ENCODE peak calls at places on chromosomes 12 and 14, in nine cellular contexts. L is mucosa of descending colon, V is GM20000, C is MM.1S, W is WTC11, U is psoas muscle, B is choroid plexus epithelial cell, O is chondrocyte, M is mammary epithelial cell. Z is an unnamed sample.

GRCh38 chr12:113932411-113933196 is 33.5 kb downstream of the RBM19 start:
- DNase-seq in L (no peak), V (no peak), C (no peak), W (no peak), U (peak), B (peak), O (no peak), M (no peak), Z (peak)

GRCh38 chr14:58864751-58865519 is 227.2 kb downstream of the DACT1 start:
- DNase-seq in L (no peak), V (no peak), C (no peak), W (no peak), U (no peak), B (peak), O (no peak), M (no peak), Z (no peak)

GRCh38 chr12:8950702-8951478 is 1.4 kb upstream of the M6PR start:
- DNase-seq in L (no peak), V (peak), C (peak), W (no peak), U (no peak), B (no peak), O (no peak), M (no peak), Z (no peak)

GRCh38 chr12:50261654-50262053 is 21.7 kb downstream of the LIMA1 start:
- DNase-seq in L (no peak), V (no peak), C (no peak), W (no peak), U (no peak), B (peak), O (no peak), M (peak), Z (no peak)

GRCh38 chr14:103231376-103232019 is 102.5 kb upstream of the EIF5 start:
- DNase-seq in L (no peak), V (peak), C (no peak), W (no peak), U (no peak), B (no peak), O (no peak), M (no peak), Z (no peak)

GRCh38 chr14:88562831-88563686 is at the start of gene ZC3H14:
- DNase-seq in L (peak), V (peak), C (peak), W (peak), U (peak), B (peak), O (peak), M (peak), Z (peak)

GRCh38 chr14:91890291-91890749 is 23.0 kb upstream of the TC2N start:
- DNase-seq in L (no peak), V (no peak), C (no peak), W (no peak), U (no peak), B (peak), O (no peak), M (no peak), Z (no peak)

GRCh38 chr12:63419119-63419518 is 249.2 kb downstream of the DPY19L2 start:
- DNase-seq in L (no peak), V (no peak), C (no peak), W (no peak), U (no peak), B (no peak), O (no peak), M (peak), Z (no peak)

GRCh38 chr14:97459180-97459579 is 662.0 kb downstream of the VRK1 start:
- DNase-seq in L (no peak), V (no peak), C (no peak), W (no peak), U (no peak), B (no peak), O (no peak), M (no peak), Z (no peak)

GRCh38 chr14:68807987-68808386 is 15.1 kb upstream of the ZFP36L1 start:
- DNase-seq in L (no peak), V (no peak), C (no peak), W (no peak), U (peak), B (no peak), O (no peak), M (no peak), Z (no peak)

GRCh38 chr12:57456145-57456700 is 1.1 kb downstream of the INHBE start:
- DNase-seq in L (no peak), V (no peak), C (peak), W (peak), U (no peak), B (peak), O (no peak), M (peak), Z (peak)

GRCh38 chr12:63913929-63914328 is 69.4 kb downstream of the SRGAP1 start:
- DNase-seq in L (no peak), V (no peak), C (no peak), W (no peak), U (no peak), B (no peak), O (no peak), M (no peak), Z (no peak)

GRCh38 chr12:9947674-9948073 is 15.5 kb upstream of the CLEC2A start:
- DNase-seq in L (no peak), V (no peak), C (no peak), W (no peak), U (no peak), B (no peak), O (no peak), M (no peak), Z (no peak)

GRCh38 chr12:132168311-132169031 is 24.2 kb downstream of the NOC4L start:
- DNase-seq in L (peak), V (no peak), C (no peak), W (peak), U (peak), B (no peak), O (peak), M (no peak), Z (no peak)

GRCh38 chr14:98946995-98947394 is 325.0 kb downstream of the BCL11B start:
- DNase-seq in L (no peak), V (no peak), C (no peak), W (no peak), U (no peak), B (no peak), O (no peak), M (no peak), Z (peak)

GRCh38 chr14:106134901-106135300 is 608.5 kb downstream of the TMEM121 start:
- DNase-seq in L (no peak), V (no peak), C (no peak), W (no peak), U (no peak), B (no peak), O (no peak), M (no peak), Z (no peak)

GRCh38 chr14:106129274-106129673 is 602.9 kb downstream of the TMEM121 start:
- DNase-seq in L (no peak), V (no peak), C (no peak), W (no peak), U (no peak), B (no peak), O (no peak), M (no peak), Z (no peak)
- TF ChIP-seq CTCF in L (no peak), V (no peak), C (no peak), W (no peak), U (no peak), B (no peak), O (no peak), M (no peak), Z (no peak)

GRCh38 chr12:88228720-88229119 is 86.6 kb downstream of the TMTC3 start:
- DNase-seq in L (no peak), V (no peak), C (no peak), W (no peak), U (no peak), B (no peak), O (no peak), M (no peak), Z (no peak)
- TF ChIP-seq CTCF in L (no peak), V (no peak), C (no peak), W (no peak), U (no peak), B (no peak), O (no peak), M (no peak), Z (no peak)

DNA sequence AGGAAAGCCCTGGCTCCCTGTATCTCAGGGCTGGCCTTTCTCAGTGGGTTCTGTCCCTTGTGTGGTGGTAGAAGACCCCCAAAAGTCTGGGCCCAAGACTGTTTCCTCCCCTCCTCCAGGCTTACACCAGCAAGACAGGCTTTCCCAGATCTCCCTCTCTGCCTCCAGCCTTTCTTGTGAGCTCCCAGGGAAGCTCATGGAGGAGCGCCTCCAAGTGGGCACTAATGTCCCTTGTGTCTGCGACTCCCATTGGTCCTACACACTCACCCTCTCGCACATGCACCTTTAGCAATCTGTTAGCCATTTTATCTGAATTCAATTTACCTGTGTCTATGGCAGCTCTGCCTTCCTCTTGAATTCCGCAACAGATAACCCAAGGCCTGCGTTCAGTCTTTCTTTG is 251.1 kb upstream of the CAND1 start:
- DNase-seq in L (no peak), V (no peak), C (no peak), W (peak), U (no peak), B (no peak), O (no peak), M (no peak), Z (no peak)
- TF ChIP-seq CTCF in L (no peak), V (no peak), C (no peak), W (no peak), U (no peak), B (no peak), O (no peak), M (no peak), Z (no peak)

DNA sequence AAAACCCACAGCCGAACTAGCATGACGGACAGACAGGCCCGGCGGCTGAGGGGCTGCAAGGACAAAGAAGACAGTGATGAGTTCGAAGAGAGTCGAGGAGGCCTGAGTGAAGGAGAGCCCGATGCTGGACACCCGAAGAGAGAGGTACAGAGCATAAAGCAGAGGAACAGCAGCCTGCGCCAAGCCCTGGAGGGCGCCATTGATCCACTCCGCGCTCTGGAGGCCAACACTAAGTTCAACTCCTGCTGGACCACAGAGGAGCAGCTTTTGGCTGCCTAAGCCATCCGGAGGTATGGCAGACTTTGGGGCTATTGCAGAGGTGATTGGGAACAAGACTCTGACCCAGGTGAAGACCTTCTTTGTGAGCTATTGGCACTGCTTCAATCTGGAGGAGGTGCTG is 7.8 kb upstream of the PLXNC1 start:
- DNase-seq in L (peak), V (peak), C (peak), W (peak), U (no peak), B (peak), O (no peak), M (no peak), Z (peak)
- TF ChIP-seq CTCF in L (no peak), V (peak), C (peak), W (peak), U (no peak), B (peak), O (peak), M (peak), Z (peak)

DNA sequence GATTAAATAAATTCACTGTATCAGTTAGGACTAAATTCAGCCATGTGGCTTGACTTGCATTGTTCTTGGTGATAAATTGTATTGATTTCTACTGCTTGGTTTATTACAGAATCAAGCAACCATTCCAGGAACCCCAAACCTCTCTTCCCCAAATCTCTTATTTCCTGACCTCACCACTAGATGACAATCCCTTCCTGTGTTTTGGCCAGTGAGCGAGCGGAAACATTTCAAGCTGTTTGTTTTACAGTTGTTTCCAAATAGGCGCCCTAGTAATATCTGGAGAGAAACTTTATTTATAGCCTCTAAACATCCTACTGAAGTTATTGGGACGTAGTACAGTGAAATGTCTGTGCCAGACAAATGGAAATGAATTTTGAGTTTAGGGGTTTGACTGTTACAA is 161.1 kb downstream of the SNAPC1 start:
- DNase-seq in L (no peak), V (no peak), C (no peak), W (no peak), U (no peak), B (peak), O (no peak), M (no peak), Z (no peak)
- TF ChIP-seq CTCF in L (no peak), V (no peak), C (no peak), W (no peak), U (no peak), B (peak), O (peak), M (no peak), Z (no peak)

GRCh38 chr14:69922198-69922597 is 43.0 kb downstream of the SMOC1 start:
- DNase-seq in L (no peak), V (no peak), C (no peak), W (no peak), U (no peak), B (no peak), O (no peak), M (no peak), Z (no peak)
- TF ChIP-seq CTCF in L (no peak), V (no peak), C (no peak), W (no peak), U (no peak), B (no peak), O (no peak), M (no peak), Z (no peak)

DNA sequence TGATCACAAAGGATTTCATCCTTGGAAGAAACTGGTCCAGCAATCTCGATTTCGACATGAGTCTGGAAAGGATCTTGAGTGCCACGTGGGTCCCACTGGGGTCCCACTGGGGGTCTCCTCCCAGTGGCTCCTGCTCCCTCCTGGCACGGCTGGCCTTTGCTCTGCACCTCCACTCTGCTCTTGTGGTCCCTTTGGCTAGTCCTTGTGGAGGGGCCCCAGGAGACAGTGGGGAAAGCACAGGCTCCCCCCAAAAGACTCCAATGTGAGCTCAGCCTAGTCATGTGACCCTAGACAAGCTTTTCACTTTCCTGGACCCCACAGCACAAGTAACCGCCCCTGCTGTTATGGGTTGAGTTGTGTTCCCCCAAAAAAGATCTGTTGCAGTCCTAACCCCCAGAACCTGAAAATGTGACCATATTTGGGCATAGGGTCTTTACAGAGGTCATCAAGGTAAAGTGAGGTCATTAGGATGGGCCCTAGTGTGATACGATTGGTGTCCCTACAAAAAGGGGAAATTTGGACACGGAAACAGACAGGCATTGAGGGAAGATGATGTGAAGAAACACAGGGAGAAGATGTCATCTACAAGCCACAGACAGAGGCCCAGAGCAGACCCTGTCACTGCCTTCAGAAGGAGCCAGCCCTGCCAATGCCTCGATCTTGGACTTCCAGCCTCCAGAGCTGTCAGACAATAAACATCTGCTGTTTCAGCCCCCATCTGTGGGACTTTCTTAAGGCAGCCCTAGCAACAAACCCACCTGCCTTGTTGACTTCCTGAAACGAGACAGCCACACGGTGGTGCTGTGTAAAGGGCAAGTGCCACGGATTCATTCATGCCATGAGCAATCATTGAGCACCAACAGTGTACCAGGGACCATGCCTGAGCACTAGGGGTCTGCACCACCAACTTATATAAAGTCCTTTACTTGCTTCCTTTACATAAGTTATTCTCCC is 23.8 kb upstream of the PPP2R5C start:
- DNase-seq in L (no peak), V (peak), C (no peak), W (no peak), U (no peak), B (no peak), O (no peak), M (no peak), Z (no peak)
- TF ChIP-seq CTCF in L (no peak), V (peak), C (peak), W (no peak), U (no peak), B (peak), O (peak), M (no peak), Z (no peak)

Z was measured in nephron progenitor cell.